ENCODE peak calls at places on chromosomes 3 and 15, in eight cellular contexts. Q is A549, D is H1, V is K562, I is GM12878, Y is SK-N-SH, X is HCT116, F is HepG2. N is an unnamed sample.

GRCh38 chr15:77982127-77982490 is 95.4 kb downstream of the TBC1D2B start:
- DNase-seq in Q (no peak), D (no peak), V (no peak), I (no peak), Y (no peak), X (no peak), F (no peak), N (no peak)

GRCh38 chr15:73324496-73325170 is 44.1 kb downstream of the HCN4 start:
- DNase-seq in Q (no peak), D (no peak), V (no peak), I (no peak), Y (no peak), X (no peak), F (no peak), N (no peak)

GRCh38 chr3:47005212-47006144 is 26.0 kb downstream of the NBEAL2 start:
- DNase-seq in Q (no peak), D (no peak), V (no peak), I (no peak), Y (peak), X (no peak), F (no peak), N (no peak)

GRCh38 chr3:65181397-65181871 is 493.6 kb upstream of the ADAMTS9 start:
- DNase-seq in Q (no peak), D (no peak), V (no peak), I (no peak), Y (no peak), X (no peak), F (no peak), N (no peak)

GRCh38 chr3:135491478-135491877 is 474.1 kb upstream of the PPP2R3A start:
- DNase-seq in Q (no peak), D (no peak), V (no peak), I (no peak), Y (no peak), X (no peak), F (no peak), N (no peak)

GRCh38 chr3:16124636-16125035 is 49.8 kb upstream of the GALNT15 start:
- DNase-seq in Q (no peak), D (no peak), V (no peak), I (no peak), Y (no peak), X (no peak), F (no peak), N (peak)

GRCh38 chr3:120244834-120245225 is 40.2 kb downstream of the GPR156 start:
- DNase-seq in Q (no peak), D (no peak), V (no peak), I (no peak), Y (no peak), X (no peak), F (no peak), N (no peak)

GRCh38 chr3:66763294-66763693 is 234.8 kb upstream of the KBTBD8 start:
- DNase-seq in Q (no peak), D (no peak), V (no peak), I (no peak), Y (no peak), X (no peak), F (no peak), N (peak)

GRCh38 chr15:36356978-36357582 is 222.3 kb upstream of the CDIN1 start:
- DNase-seq in Q (no peak), D (no peak), V (no peak), I (no peak), Y (peak), X (no peak), F (no peak), N (peak)

GRCh38 chr3:53804697-53805462 is 41.3 kb downstream of the CHDH start:
- DNase-seq in Q (peak), D (no peak), V (no peak), I (no peak), Y (peak), X (peak), F (no peak), N (peak)

GRCh38 chr15:57861805-57862586 is 155.5 kb downstream of the POLR2M start:
- DNase-seq in Q (no peak), D (no peak), V (no peak), I (no peak), Y (no peak), X (no peak), F (no peak), N (peak)

GRCh38 chr3:195095035-195095703 is 175.8 kb downstream of the XXYLT1 start:
- DNase-seq in Q (no peak), D (no peak), V (no peak), I (peak), Y (no peak), X (no peak), F (no peak), N (no peak)

GRCh38 chr3:142243134-142243533 is 17.7 kb upstream of the GK5 start:
- DNase-seq in Q (no peak), D (no peak), V (no peak), I (no peak), Y (no peak), X (no peak), F (no peak), N (no peak)

GRCh38 chr15:37095197-37095992 is 5.0 kb downstream of the MEIS2 start:
- DNase-seq in Q (no peak), D (no peak), V (no peak), I (no peak), Y (peak), X (no peak), F (no peak), N (no peak)

GRCh38 chr3:126125781-126126251 is 41.9 kb upstream of the SLC41A3 start:
- DNase-seq in Q (no peak), D (no peak), V (no peak), I (no peak), Y (no peak), X (no peak), F (no peak), N (no peak)

GRCh38 chr3:48194446-48195071 is 6.3 kb upstream of the CDC25A start:
- DNase-seq in Q (peak), D (peak), V (peak), I (peak), Y (peak), X (peak), F (peak), N (peak)

GRCh38 chr15:48845123-48845522 is 32.8 kb upstream of the EID1 start:
- DNase-seq in Q (no peak), D (no peak), V (no peak), I (no peak), Y (no peak), X (no peak), F (no peak), N (no peak)

GRCh38 chr3:171654809-171655208 is 155.5 kb downstream of the PLD1 start:
- DNase-seq in Q (no peak), D (no peak), V (no peak), I (no peak), Y (no peak), X (no peak), F (no peak), N (peak)

GRCh38 chr3:62632510-62633294 is 242.5 kb downstream of the CADPS start:
- DNase-seq in Q (no peak), D (no peak), V (no peak), I (no peak), Y (no peak), X (no peak), F (no peak), N (no peak)

GRCh38 chr3:187968883-187969580 is 184.9 kb upstream of the LPP start:
- DNase-seq in Q (no peak), D (no peak), V (no peak), I (no peak), Y (no peak), X (no peak), F (peak), N (peak)

GRCh38 chr3:69288161-69288895 is 97.6 kb downstream of the FRMD4B start:
- DNase-seq in Q (no peak), D (peak), V (no peak), I (no peak), Y (no peak), X (no peak), F (no peak), N (no peak)

GRCh38 chr3:182255095-182255600 is 538.2 kb upstream of the ATP11B start:
- DNase-seq in Q (no peak), D (no peak), V (no peak), I (no peak), Y (no peak), X (no peak), F (no peak), N (no peak)

GRCh38 chr3:21524113-21524512 is 226.9 kb downstream of the ZNF385D start:
- DNase-seq in Q (no peak), D (no peak), V (no peak), I (no peak), Y (peak), X (no peak), F (no peak), N (no peak)

GRCh38 chr3:29465836-29466235 is 185.0 kb downstream of the RBMS3 start:
- DNase-seq in Q (no peak), D (no peak), V (no peak), I (no peak), Y (peak), X (no peak), F (no peak), N (peak)

GRCh38 chr3:34067442-34068130 is 269.2 kb downstream of the PDCD6IP start:
- DNase-seq in Q (no peak), D (no peak), V (no peak), I (no peak), Y (no peak), X (no peak), F (no peak), N (no peak)

GRCh38 chr3:78101363-78101762 is 1061.5 kb downstream of the ROBO2 start:
- DNase-seq in Q (no peak), D (no peak), V (no peak), I (no peak), Y (no peak), X (no peak), F (no peak), N (peak)

GRCh38 chr3:136366289-136366688 is 116.1 kb downstream of the PCCB start:
- DNase-seq in Q (no peak), D (no peak), V (no peak), I (no peak), Y (no peak), X (no peak), F (no peak), N (peak)

GRCh38 chr15:67067930-67068542 is 2.6 kb downstream of the SMAD3 start:
- DNase-seq in Q (no peak), D (no peak), V (peak), I (no peak), Y (no peak), X (no peak), F (no peak), N (peak)

GRCh38 chr3:101966202-101966722 is 116.9 kb downstream of the NFKBIZ start:
- DNase-seq in Q (no peak), D (no peak), V (no peak), I (no peak), Y (no peak), X (no peak), F (no peak), N (no peak)

GRCh38 chr15:43776101-43776717 is 557 bp downstream of the ELL3 start:
- DNase-seq in Q (no peak), D (no peak), V (no peak), I (peak), Y (no peak), X (no peak), F (no peak), N (no peak)

GRCh38 chr3:187318819-187319616 is 27.5 kb upstream of the MASP1 start:
- DNase-seq in Q (peak), D (no peak), V (peak), I (no peak), Y (peak), X (peak), F (peak), N (peak)

GRCh38 chr3:35829499-35829898 is 190.2 kb downstream of the ARPP21 start:
- DNase-seq in Q (peak), D (no peak), V (no peak), I (no peak), Y (peak), X (no peak), F (peak), N (no peak)

GRCh38 chr3:195153121-195153520 is 117.8 kb downstream of the XXYLT1 start:
- DNase-seq in Q (no peak), D (no peak), V (no peak), I (no peak), Y (peak), X (no peak), F (no peak), N (peak)

GRCh38 chr15:93065641-93066045 is 23.4 kb downstream of the RGMA start:
- DNase-seq in Q (no peak), D (no peak), V (no peak), I (no peak), Y (no peak), X (no peak), F (no peak), N (no peak)

GRCh38 chr3:87626471-87626995 is 350.1 kb upstream of the POU1F1 start:
- DNase-seq in Q (no peak), D (no peak), V (no peak), I (no peak), Y (no peak), X (no peak), F (no peak), N (no peak)
- TF ChIP-seq RAD21 in Q (no peak), D (no peak), V (no peak), I (no peak), Y (no peak), X (no peak), F (no peak), N (no peak)

GRCh38 chr15:60272623-60273022 is 125.2 kb downstream of the ANXA2 start:
- DNase-seq in Q (no peak), D (no peak), V (no peak), I (no peak), Y (no peak), X (no peak), F (no peak), N (no peak)

DNA sequence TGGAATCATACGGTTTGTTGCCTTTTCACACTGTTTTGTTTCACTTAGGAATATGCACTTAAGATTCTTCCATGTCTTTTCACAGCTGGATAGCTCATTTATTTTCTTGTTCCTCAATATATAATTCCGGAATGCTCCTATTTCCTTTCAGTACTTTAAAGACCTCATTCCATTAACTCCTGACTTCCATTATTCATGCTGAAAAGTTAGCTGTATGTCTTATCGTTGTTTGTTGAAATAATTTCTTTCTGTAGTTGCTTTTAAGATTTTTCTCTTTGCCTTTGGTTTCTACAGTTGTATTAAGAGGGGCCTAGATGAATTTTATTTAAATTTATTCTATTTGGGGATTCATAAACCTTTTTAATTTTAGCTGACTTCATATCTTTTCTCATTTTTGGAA is 122.2 kb downstream of the ANXA2 start:
- DNase-seq in Q (no peak), D (no peak), V (no peak), I (no peak), Y (no peak), X (no peak), F (no peak), N (no peak)
- TF ChIP-seq RAD21 in Q (no peak), D (no peak), V (no peak), I (no peak), Y (no peak), X (no peak), F (no peak), N (no peak)

GRCh38 chr3:123071581-123071980 is 4.8 kb downstream of the PDIA5 start:
- DNase-seq in Q (no peak), D (no peak), V (no peak), I (no peak), Y (no peak), X (no peak), F (no peak), N (no peak)

GRCh38 chr3:123070471-123070870 is 3.6 kb downstream of the PDIA5 start:
- DNase-seq in Q (no peak), D (no peak), V (no peak), I (no peak), Y (peak), X (no peak), F (no peak), N (no peak)

GRCh38 chr3:123072152-123072551 is 5.3 kb downstream of the PDIA5 start:
- DNase-seq in Q (no peak), D (no peak), V (no peak), I (no peak), Y (no peak), X (no peak), F (no peak), N (no peak)

GRCh38 chr3:123071146-123071545 is 4.3 kb downstream of the PDIA5 start:
- DNase-seq in Q (peak), D (no peak), V (no peak), I (no peak), Y (peak), X (no peak), F (peak), N (peak)

DNA sequence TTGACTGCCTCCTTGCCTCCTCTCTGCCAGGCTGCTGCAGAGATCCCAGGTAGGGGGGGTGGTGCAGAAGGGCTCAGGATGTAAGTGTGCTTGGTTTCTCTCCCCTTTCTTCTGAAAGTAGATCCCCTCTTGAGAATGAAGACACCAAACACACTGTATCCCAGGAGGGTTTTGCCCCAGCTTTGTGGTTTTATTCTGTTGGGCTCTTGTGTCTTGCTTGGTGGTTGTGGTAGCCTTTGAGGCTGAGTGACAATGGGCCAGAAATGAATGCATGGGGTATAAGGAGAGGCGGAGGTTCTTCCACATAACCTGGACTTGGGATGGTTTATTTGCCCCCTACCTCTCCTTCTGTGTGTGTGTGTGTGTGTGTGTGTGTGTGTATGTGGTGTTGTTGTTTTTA is 5.7 kb downstream of the PDIA5 start:
- DNase-seq in Q (no peak), D (no peak), V (no peak), I (no peak), Y (no peak), X (no peak), F (no peak), N (no peak)
- TF ChIP-seq RAD21 in Q (no peak), D (no peak), V (no peak), I (no peak), Y (no peak), X (no peak), F (no peak), N (no peak)

GRCh38 chr15:40948706-40949473 is 4.4 kb upstream of the CHAC1 start:
- DNase-seq in Q (no peak), D (no peak), V (no peak), I (no peak), Y (no peak), X (no peak), F (no peak), N (no peak)

GRCh38 chr15:40952301-40952900 is 870 bp upstream of the CHAC1 start:
- DNase-seq in Q (no peak), D (no peak), V (no peak), I (no peak), Y (peak), X (no peak), F (no peak), N (no peak)

GRCh38 chr15:40952901-40953712 is at the start of gene CHAC1:
- DNase-seq in Q (peak), D (peak), V (peak), I (peak), Y (peak), X (peak), F (no peak), N (peak)

GRCh38 chr15:40951764-40952163 is 1.5 kb upstream of the CHAC1 start:
- DNase-seq in Q (no peak), D (no peak), V (no peak), I (no peak), Y (no peak), X (no peak), F (no peak), N (no peak)

DNA sequence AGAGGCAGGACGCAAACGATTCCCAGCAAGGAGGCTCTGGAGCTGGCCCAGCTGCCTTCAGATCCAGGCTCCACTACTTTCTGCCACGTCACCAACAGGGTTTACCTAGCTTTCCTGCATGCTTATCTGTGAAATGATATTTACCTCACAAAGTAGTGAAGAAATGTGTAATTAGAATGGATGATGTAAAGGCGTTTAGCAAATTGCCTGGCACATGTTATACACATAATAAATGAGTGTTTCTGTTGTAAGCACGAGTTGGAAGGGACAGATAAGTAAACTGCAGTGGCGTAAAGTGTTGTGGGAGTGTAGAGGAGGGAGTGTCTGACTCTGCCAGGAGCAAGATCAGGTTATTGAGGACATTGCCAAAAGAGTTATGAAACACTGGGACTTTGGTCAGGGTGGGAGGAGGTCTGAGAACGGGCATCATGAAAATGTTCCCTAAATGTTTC is 3.5 kb upstream of the CHAC1 start:
- DNase-seq in Q (no peak), D (no peak), V (no peak), I (no peak), Y (no peak), X (no peak), F (peak), N (no peak)
- TF ChIP-seq RAD21 in Q (no peak), D (no peak), V (no peak), I (no peak), Y (no peak), X (no peak), F (no peak), N (no peak)

GRCh38 chr3:160756907-160757623 is 1.0 kb downstream of the PPM1L start:
- DNase-seq in Q (no peak), D (no peak), V (no peak), I (no peak), Y (peak), X (no peak), F (no peak), N (no peak)

GRCh38 chr3:160754855-160755747 is 930 bp upstream of the PPM1L start:
- DNase-seq in Q (peak), D (peak), V (peak), I (peak), Y (peak), X (peak), F (peak), N (peak)

GRCh38 chr3:160755776-160756304 is at the start of gene PPM1L:
- DNase-seq in Q (peak), D (no peak), V (peak), I (no peak), Y (peak), X (peak), F (no peak), N (peak)

GRCh38 chr3:160757624-160758106 is 1.6 kb downstream of the PPM1L start:
- DNase-seq in Q (no peak), D (no peak), V (no peak), I (no peak), Y (no peak), X (no peak), F (no peak), N (no peak)

DNA sequence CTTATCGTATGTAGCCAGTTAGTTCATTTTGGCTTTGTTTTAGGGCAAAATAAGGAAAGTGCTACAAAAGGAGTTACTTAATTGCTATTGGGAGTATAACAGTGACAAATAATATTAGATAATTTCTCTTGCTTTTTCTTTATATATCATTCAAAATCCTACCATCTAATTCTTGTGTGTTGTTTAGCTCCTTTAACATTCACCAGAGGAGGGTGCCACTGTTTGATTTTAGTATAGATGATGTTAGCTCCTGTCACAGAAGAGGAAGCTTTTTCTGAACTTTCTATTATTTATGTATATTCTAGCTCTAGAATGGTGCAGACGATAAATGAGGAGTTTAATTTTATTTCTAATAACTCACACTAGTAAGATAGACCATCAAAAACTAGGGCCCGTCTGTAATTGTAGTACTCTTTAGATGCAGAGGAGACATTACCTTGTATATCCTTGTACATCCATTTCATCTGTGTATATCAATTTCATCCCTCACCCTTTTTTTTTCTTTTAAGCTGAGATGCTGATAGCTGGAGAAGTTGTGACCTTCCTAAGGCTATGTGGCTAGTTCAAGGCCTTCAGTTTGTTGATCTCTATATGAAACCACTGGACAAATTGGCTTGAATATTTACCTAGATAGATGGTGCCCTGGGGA is 3.0 kb downstream of the PPM1L start:
- DNase-seq in Q (no peak), D (no peak), V (no peak), I (no peak), Y (no peak), X (no peak), F (no peak), N (no peak)
- TF ChIP-seq RAD21 in Q (no peak), D (no peak), V (no peak), I (peak), Y (peak), X (peak), F (no peak), N (no peak)

N was measured in IMR-90.